ENCODE peak calls at places on chromosome 5, in nine cellular contexts. O is cardiac muscle cell, S is H1, C is Peyer's patch, G is heart right ventricle, V is heart left ventricle, F is tibial nerve, D is mammary epithelial cell, A is upper lobe of right lung. X is an unnamed sample.

GRCh38 chr5:122101636-122102285 is 23.7 kb upstream of the LOX start:
- DNase-seq in O (peak; percentile 55), S (no peak), C (no peak), G (no peak), V (no peak), F (peak; percentile 26), D (peak; percentile 35), A (no peak), X (no peak)

GRCh38 chr5:53479656-53480473 is 564 bp upstream of the FST start:
- DNase-seq in O (peak; percentile 66), S (peak; percentile 80), C (no peak), G (peak; percentile 48), V (peak; percentile 49), F (peak; percentile 64), D (peak; percentile 77), A (peak; percentile 77), X (no peak)

GRCh38 chr5:102758576-102758975 is 3.5 kb downstream of the PAM start:
- DNase-seq in O (no peak), S (no peak), C (no peak), G (no peak), V (no peak), F (no peak), D (peak; percentile 33), A (no peak), X (no peak)

GRCh38 chr5:50727149-50727496 is 60.7 kb downstream of the PARP8 start:
- DNase-seq in O (no peak), S (no peak), C (no peak), G (no peak), V (no peak), F (no peak), D (peak; percentile 54), A (no peak), X (no peak)

GRCh38 chr5:119356384-119357188 is 767 bp downstream of the TNFAIP8 start:
- DNase-seq in O (no peak), S (no peak), C (no peak), G (no peak), V (no peak), F (no peak), D (no peak), A (no peak), X (no peak)

GRCh38 chr5:91074615-91075014 is 308.5 kb downstream of the ARRDC3 start:
- DNase-seq in O (no peak), S (no peak), C (no peak), G (no peak), V (no peak), F (no peak), D (peak; percentile 36), A (no peak), X (no peak)

GRCh38 chr5:33146916-33147315 is 293.8 kb upstream of the TARS1 start:
- DNase-seq in O (no peak), S (no peak), C (no peak), G (no peak), V (no peak), F (no peak), D (peak; percentile 72), A (no peak), X (no peak)

GRCh38 chr5:61228691-61229280 is 66.5 kb upstream of the SMIM15 start:
- DNase-seq in O (no peak), S (no peak), C (no peak), G (no peak), V (no peak), F (no peak), D (peak; percentile 71), A (no peak), X (no peak)

GRCh38 chr5:139397921-139398320 is 3.0 kb upstream of the PROB1 start:
- DNase-seq in O (no peak), S (no peak), C (no peak), G (no peak), V (no peak), F (no peak), D (no peak), A (no peak), X (no peak)

GRCh38 chr5:171897231-171897630 is 109.2 kb downstream of the FBXW11 start:
- DNase-seq in O (no peak), S (no peak), C (no peak), G (no peak), V (no peak), F (no peak), D (no peak), A (no peak), X (no peak)

GRCh38 chr5:103414598-103414997 is 148.0 kb downstream of the NUDT12 start:
- DNase-seq in O (no peak), S (no peak), C (no peak), G (no peak), V (no peak), F (no peak), D (peak; percentile 5), A (no peak), X (no peak)

GRCh38 chr5:84372066-84372700 is 12.5 kb downstream of the EDIL3 start:
- DNase-seq in O (no peak), S (no peak), C (no peak), G (no peak), V (no peak), F (no peak), D (no peak), A (no peak), X (no peak)

GRCh38 chr5:2757563-2758311 is 6.3 kb upstream of the IRX2 start:
- DNase-seq in O (no peak), S (peak; percentile 48), C (no peak), G (no peak), V (no peak), F (no peak), D (peak; percentile 99), A (peak; percentile 79), X (peak; percentile 52)

GRCh38 chr5:77679791-77680190 is 41.3 kb upstream of the OTP start:
- DNase-seq in O (no peak), S (no peak), C (no peak), G (no peak), V (no peak), F (no peak), D (peak; percentile 59), A (no peak), X (no peak)

GRCh38 chr5:173045481-173045880 is 10.7 kb upstream of the CREBRF start:
- DNase-seq in O (peak; percentile 16), S (no peak), C (no peak), G (no peak), V (no peak), F (no peak), D (no peak), A (no peak), X (no peak)

GRCh38 chr5:66145737-66146136 is 1.6 kb downstream of the SREK1 start:
- DNase-seq in O (no peak), S (no peak), C (no peak), G (no peak), V (no peak), F (no peak), D (no peak), A (no peak), X (no peak)

GRCh38 chr5:96023518-96023917 is 61.9 kb upstream of the ELL2 start:
- DNase-seq in O (no peak), S (no peak), C (no peak), G (no peak), V (no peak), F (no peak), D (no peak), A (no peak), X (no peak)

DNA sequence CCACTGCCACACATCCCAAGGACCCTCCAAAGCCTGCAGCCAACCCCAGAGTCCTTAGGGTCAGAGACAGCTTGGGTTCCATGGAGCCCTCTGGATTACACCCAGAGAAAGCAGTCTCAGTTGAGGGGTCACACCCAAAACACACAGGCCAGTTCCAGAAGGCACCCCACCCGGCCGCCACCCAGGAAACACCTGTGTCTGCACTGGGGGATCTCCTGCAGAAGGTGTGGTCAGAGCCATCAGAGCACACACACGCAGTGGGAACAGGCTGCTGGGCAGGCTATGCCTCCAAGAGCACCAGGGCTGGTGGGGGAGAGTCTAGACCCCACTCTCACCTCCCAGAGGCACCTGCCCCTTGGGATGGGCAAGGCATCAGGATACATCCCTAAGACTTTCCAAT is 27.3 kb downstream of the NIPAL4 start:
- DNase-seq in O (no peak), S (no peak), C (peak; percentile 84), G (no peak), V (no peak), F (no peak), D (no peak), A (no peak), X (no peak)
- H3K36me3 ChIP-seq in O (peaks cover 4% of the 10 kb centered on the region), S (peaks cover 4% of the 10 kb centered on the region), C (no peaks in the 10 kb centered on the region), G (peaks cover 29% of the 10 kb centered on the region), V (no peaks in the 10 kb centered on the region), F (peaks cover 95% of the 10 kb centered on the region), D (peaks cover 6% of the 10 kb centered on the region), A (peaks cover 40% of the 10 kb centered on the region), X (peaks cover 84% of the 10 kb centered on the region)

DNA sequence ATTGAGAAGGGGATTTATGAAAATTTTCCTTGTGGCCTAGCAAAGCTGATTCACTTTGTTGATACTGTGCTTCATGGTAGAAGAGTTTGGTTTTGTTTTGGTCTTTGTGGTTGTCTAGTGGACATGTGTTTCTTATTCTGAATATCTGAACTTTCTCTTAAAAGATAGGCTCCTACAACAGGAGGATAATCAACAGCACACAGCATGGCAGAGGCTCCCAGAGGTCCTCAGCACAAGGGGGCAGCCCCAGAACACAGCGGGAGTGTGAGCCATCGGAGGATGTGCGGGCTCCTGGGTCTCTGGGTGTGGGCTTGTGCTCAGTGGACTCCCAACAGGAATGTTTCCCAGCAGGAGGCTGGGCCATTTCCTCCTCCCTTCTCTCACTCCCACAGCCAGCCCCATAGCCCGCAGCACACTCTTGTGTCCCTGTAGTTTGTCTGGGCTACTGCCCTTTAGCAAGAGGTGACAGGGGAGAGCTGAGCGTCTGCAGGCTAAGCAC is 164.3 kb upstream of the OTULINL start:
- DNase-seq in O (peak; percentile 35), S (no peak), C (no peak), G (no peak), V (no peak), F (no peak), D (no peak), A (no peak), X (no peak)
- TF ChIP-seq CTCF in O (peak; percentile 30), S (no peak), C (no peak), G (no peak), V (no peak), F (no peak), D (no peak), A (no peak), X (no peak)

GRCh38 chr5:56170557-56170956 is 62.6 kb downstream of the ANKRD55 start:
- DNase-seq in O (no peak), S (no peak), C (no peak), G (peak; percentile 51), V (peak; percentile 36), F (no peak), D (no peak), A (no peak), X (peak; percentile 62)
- H3K4me1 ChIP-seq in O (peaks cover 6% of the 10 kb centered on the region), S (no peaks in the 10 kb centered on the region), C (no peaks in the 10 kb centered on the region), G (peaks cover 40% of the 10 kb centered on the region), V (peaks cover 23% of the 10 kb centered on the region), F (peaks cover 22% of the 10 kb centered on the region), D (peaks cover 6% of the 10 kb centered on the region), A (peaks cover 37% of the 10 kb centered on the region), X (peaks cover 18% of the 10 kb centered on the region)

DNA sequence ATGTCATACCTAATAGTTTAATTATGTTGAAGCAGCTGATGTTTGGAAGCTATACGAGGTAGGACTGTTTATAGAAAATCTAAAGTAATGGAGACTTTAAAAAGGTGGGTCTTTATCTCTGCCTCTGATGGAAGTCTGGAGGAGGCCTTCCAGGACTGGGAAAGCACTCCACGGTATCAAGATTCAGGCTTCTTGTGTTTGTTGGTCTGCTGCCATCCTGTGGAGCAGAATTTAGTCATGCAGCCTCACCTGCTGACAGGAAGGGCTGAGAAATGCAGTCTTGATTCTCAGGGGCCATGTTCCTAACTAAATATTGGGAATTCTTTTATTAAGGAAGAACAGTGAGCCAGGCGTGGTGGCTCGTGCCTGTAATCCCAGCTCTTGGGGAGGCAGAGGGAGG is 15.9 kb downstream of the SPDL1 start:
- DNase-seq in O (peak; percentile 36), S (no peak), C (no peak), G (no peak), V (no peak), F (no peak), D (no peak), A (no peak), X (no peak)
- H3K36me3 ChIP-seq in O (peaks cover 83% of the 10 kb centered on the region), S (peaks cover 47% of the 10 kb centered on the region), C (no peaks in the 10 kb centered on the region), G (peaks cover 36% of the 10 kb centered on the region), V (no peaks in the 10 kb centered on the region), F (peaks cover 92% of the 10 kb centered on the region), D (peaks cover 49% of the 10 kb centered on the region), A (peaks cover 55% of the 10 kb centered on the region), X (peaks cover 3% of the 10 kb centered on the region)

X was measured in right atrium auricular region.